ENCODE peak calls at places on chromosomes 13 and 19, in four cellular contexts. D, A, Y and M are unnamed samples.

GRCh38 chr13:76425930-76426329 is 460.3 kb downstream of the KCTD12 start:
- DNase-seq in D (no peak), A (no peak), Y (no peak), M (no peak)

GRCh38 chr19:42386974-42387707 is 3.0 kb downstream of the CNFN start:
- DNase-seq in D (no peak), A (no peak), Y (peak; percentile 89), M (peak; percentile 39)

GRCh38 chr19:50567052-50567841 is 988 bp downstream of the LRRC4B start:
- DNase-seq in D (no peak), A (no peak), Y (no peak), M (no peak)

GRCh38 chr19:2923510-2923909 is 21.3 kb downstream of the ZNF77 start:
- DNase-seq in D (no peak), A (no peak), Y (no peak), M (no peak)

GRCh38 chr13:41222259-41222852 is 28.0 kb upstream of the KBTBD7 start:
- DNase-seq in D (peak; percentile 58), A (no peak), Y (peak; percentile 14), M (peak; percentile 23)

GRCh38 chr13:31105020-31105800 is 56.5 kb downstream of the HSPH1 start:
- DNase-seq in D (no peak), A (no peak), Y (no peak), M (no peak)

GRCh38 chr19:2271516-2272103 is 10.4 kb downstream of the PEAK3 start:
- DNase-seq in D (peak; percentile 54), A (no peak), Y (no peak), M (no peak)

GRCh38 chr19:18517606-18518005 is 4.3 kb downstream of the ELL start:
- DNase-seq in D (no peak), A (no peak), Y (no peak), M (no peak)

GRCh38 chr13:91544723-91545122 is 146.3 kb downstream of the GPC5 start:
- DNase-seq in D (no peak), A (no peak), Y (no peak), M (no peak)

GRCh38 chr13:31093145-31093885 is 68.4 kb downstream of the HSPH1 start:
- DNase-seq in D (no peak), A (no peak), Y (no peak), M (no peak)

GRCh38 chr13:91185294-91185863 is 162.1 kb upstream of the MIR17HG start:
- DNase-seq in D (no peak), A (no peak), Y (no peak), M (no peak)

GRCh38 chr13:112615391-112615790 is 27.4 kb upstream of the TUBGCP3 start:
- DNase-seq in D (no peak), A (no peak), Y (no peak), M (no peak)

GRCh38 chr19:21434516-21434915 is 37.6 kb downstream of the ZNF493 start:
- DNase-seq in D (no peak), A (no peak), Y (no peak), M (no peak)

GRCh38 chr13:96816261-96816660 is 178.0 kb downstream of the OXGR1 start:
- DNase-seq in D (no peak), A (peak; percentile 88), Y (no peak), M (peak; percentile 19)

GRCh38 chr19:56189785-56190184 is 7.8 kb downstream of the ZSCAN5B start:
- DNase-seq in D (no peak), A (no peak), Y (no peak), M (no peak)

GRCh38 chr13:71374471-71375041 is 492.4 kb downstream of the DACH1 start:
- DNase-seq in D (no peak), A (no peak), Y (no peak), M (no peak)

GRCh38 chr13:110136660-110137585 is 170.0 kb downstream of the COL4A1 start:
- DNase-seq in D (no peak), A (no peak), Y (no peak), M (no peak)

GRCh38 chr13:22082437-22083100 is 411.7 kb downstream of the FGF9 start:
- DNase-seq in D (no peak), A (no peak), Y (no peak), M (no peak)

GRCh38 chr19:42024622-42025111 is 30.6 kb upstream of the ATP1A3 start:
- DNase-seq in D (no peak), A (no peak), Y (peak; percentile 62), M (no peak)

GRCh38 chr13:106326751-106327150 is 208.7 kb downstream of the EFNB2 start:
- DNase-seq in D (no peak), A (no peak), Y (no peak), M (no peak)

GRCh38 chr19:20513179-20513934 is 52.2 kb downstream of the ZNF737 start:
- DNase-seq in D (no peak), A (no peak), Y (peak; percentile 2), M (no peak)

GRCh38 chr13:26247608-26248007 is 6.3 kb upstream of the CDK8 start:
- DNase-seq in D (no peak), A (no peak), Y (no peak), M (no peak)

GRCh38 chr19:55686311-55687050 is 11.5 kb downstream of the EPN1 start:
- DNase-seq in D (no peak), A (no peak), Y (no peak), M (no peak)

GRCh38 chr19:14614099-14614412 is 31.2 kb downstream of the CLEC17A start:
- DNase-seq in D (no peak), A (no peak), Y (no peak), M (no peak)

GRCh38 chr19:19049406-19049805 is 14.4 kb upstream of the SLC25A42 start:
- DNase-seq in D (no peak), A (no peak), Y (no peak), M (no peak)

GRCh38 chr19:38469151-38469550 is 35.7 kb downstream of the RYR1 start:
- DNase-seq in D (no peak), A (no peak), Y (no peak), M (no peak)

GRCh38 chr19:49497047-49497789 is 984 bp downstream of the RPS11 start:
- DNase-seq in D (no peak), A (no peak), Y (peak; percentile 55), M (no peak)

GRCh38 chr13:64471916-64472315 is 2758.2 kb downstream of the PCDH9 start:
- DNase-seq in D (no peak), A (no peak), Y (no peak), M (no peak)

GRCh38 chr13:23810842-23811241 is 78.4 kb downstream of the MIPEP start:
- DNase-seq in D (no peak), A (no peak), Y (no peak), M (no peak)

GRCh38 chr13:108037348-108037747 is 178.0 kb downstream of the LIG4 start:
- DNase-seq in D (no peak), A (no peak), Y (no peak), M (no peak)

GRCh38 chr19:40803170-40803856 is 4.3 kb downstream of the EGLN2 start:
- DNase-seq in D (no peak), A (no peak), Y (no peak), M (no peak)
- H3K4me1 ChIP-seq in D (peaks cover 43% of the 10 kb centered on the region), A (peaks cover 72% of the 10 kb centered on the region), Y (peaks cover 32% of the 10 kb centered on the region), M (peaks cover 36% of the 10 kb centered on the region)

GRCh38 chr19:1261863-1262686 is 7.1 kb upstream of the CIRBP start:
- DNase-seq in D (peak; percentile 98), A (peak; percentile 94), Y (peak; percentile 96), M (peak; percentile 89)
- TF ChIP-seq CTCF in D (no peak), A (no peak), Y (no peak), M (no peak)

GRCh38 chr19:1265611-1266115 is 3.5 kb upstream of the CIRBP start:
- DNase-seq in D (no peak), A (peak; percentile 95), Y (no peak), M (peak; percentile 75)
- H3K4me1 ChIP-seq in D (peaks cover 42% of the 10 kb centered on the region), A (peaks cover 65% of the 10 kb centered on the region), Y (peaks cover 40% of the 10 kb centered on the region), M (peaks cover 57% of the 10 kb centered on the region)

GRCh38 chr13:104980571-104980970 is 1554.9 kb downstream of the EFNB2 start:
- DNase-seq in D (no peak), A (no peak), Y (no peak), M (no peak)

GRCh38 chr13:104976964-104977363 is 1558.5 kb downstream of the EFNB2 start:
- DNase-seq in D (no peak), A (no peak), Y (no peak), M (no peak)

GRCh38 chr13:104979281-104979680 is 1556.2 kb downstream of the EFNB2 start:
- DNase-seq in D (no peak), A (no peak), Y (no peak), M (no peak)

GRCh38 chr13:104975272-104975671 is 1560.2 kb downstream of the EFNB2 start:
- DNase-seq in D (no peak), A (no peak), Y (no peak), M (no peak)
- TF ChIP-seq CTCF in D (no peak), A (no peak), Y (no peak), M (no peak)

DNA sequence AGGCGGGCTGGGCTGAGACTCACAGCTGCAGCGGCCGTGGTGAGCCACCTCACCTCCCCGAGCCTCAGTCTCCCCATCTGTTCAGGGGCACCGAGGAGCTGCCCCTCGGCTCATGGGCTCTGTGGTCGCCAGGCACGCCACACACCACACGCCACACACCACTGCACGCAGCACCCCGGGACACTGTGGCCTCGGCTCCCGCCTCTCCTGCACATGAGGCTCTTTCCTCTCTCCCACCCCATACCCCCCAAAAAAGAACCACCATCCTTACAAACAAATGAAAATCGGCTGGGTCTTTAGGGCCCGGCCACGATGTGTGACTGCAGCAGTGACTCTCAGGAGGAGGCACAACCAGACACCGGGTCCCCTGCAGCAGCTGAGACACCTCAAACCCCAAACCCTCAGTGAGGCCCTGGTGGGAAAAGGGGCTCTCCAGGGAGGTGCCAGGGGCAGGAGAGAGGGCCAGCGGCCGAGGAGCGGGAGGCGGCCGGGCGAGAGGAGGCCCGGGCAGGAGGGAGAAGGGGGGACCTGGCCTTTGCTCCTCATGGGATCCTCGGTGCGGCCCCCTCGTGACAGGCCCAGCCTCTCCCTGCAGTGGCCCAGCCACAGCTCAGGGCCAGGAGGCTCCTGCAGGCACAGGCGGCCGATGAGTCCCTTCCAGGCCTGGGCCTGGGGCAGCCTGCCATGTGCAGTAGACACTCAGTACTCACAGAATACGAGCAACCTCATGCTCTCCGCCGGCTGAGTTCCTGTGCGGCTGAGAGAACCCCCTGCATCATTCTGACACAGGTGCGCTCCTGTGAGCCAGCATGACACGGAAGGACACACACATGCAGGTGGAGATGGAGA is 66.3 kb downstream of the RASA3 start:
- DNase-seq in D (no peak), A (no peak), Y (no peak), M (no peak)
- H3K4me1 ChIP-seq in D (peaks cover 8% of the 10 kb centered on the region), A (peaks cover 68% of the 10 kb centered on the region), Y (peaks cover 61% of the 10 kb centered on the region), M (peaks cover 28% of the 10 kb centered on the region)

GRCh38 chr13:35630551-35631275 is 154.2 kb upstream of the MAB21L1 start:
- DNase-seq in D (no peak), A (no peak), Y (no peak), M (no peak)
- TF ChIP-seq CTCF in D (peak; percentile 59), A (peak; percentile 62), Y (peak; percentile 85), M (peak; percentile 54)

GRCh38 chr13:33280550-33280905 is 5.0 kb downstream of the STARD13 start:
- DNase-seq in D (no peak), A (no peak), Y (no peak), M (no peak)
- H3K4me1 ChIP-seq in D (peaks cover 33% of the 10 kb centered on the region), A (peaks cover 31% of the 10 kb centered on the region), Y (peaks cover 64% of the 10 kb centered on the region), M (no peaks in the 10 kb centered on the region)

GRCh38 chr19:35247526-35248309 is 1.1 kb upstream of the LSR start:
- DNase-seq in D (peak; percentile 94), A (peak; percentile 66), Y (peak; percentile 96), M (no peak)
- TF ChIP-seq CTCF in D (peak; percentile 46), A (peak; percentile 24), Y (peak; percentile 59), M (peak; percentile 19)

GRCh38 chr19:44202470-44202869 is 9.9 kb upstream of the ZNF227 start:
- DNase-seq in D (no peak), A (no peak), Y (no peak), M (no peak)
- H3K4me1 ChIP-seq in D (no peaks in the 10 kb centered on the region), A (no peaks in the 10 kb centered on the region), Y (no peaks in the 10 kb centered on the region), M (no peaks in the 10 kb centered on the region)

GRCh38 chr19:35327642-35328041 is 1.3 kb upstream of the CD22 start:
- DNase-seq in D (no peak), A (no peak), Y (no peak), M (no peak)
- TF ChIP-seq CTCF in D (peak; percentile 18), A (no peak), Y (no peak), M (no peak)